ENCODE peak calls at places on chromosomes 6 and 20, in seven cellular contexts. M is HCT116; Q is SHP77; Z is NAMALWA; H is fibroblast of the conjunctiva; P is stimulated activated CD4-positive, alpha-beta T cell treated with anti-CD3 and anti-CD28 coated beads, Interleukin-15, amount 100 ng/mL, for 48 hours; G is midbrain. X is an unnamed sample.

GRCh38 chr20:34579936-34580587 is 21.5 kb downstream of the MAP1LC3A start:
- DNase-seq in M (no peak), Q (no peak), Z (peak), H (no peak), P (no peak), G (peak), X (peak)

GRCh38 chr6:31915351-31915750 is 12.2 kb upstream of the C2 start:
- DNase-seq in M (no peak), Q (no peak), Z (no peak), H (no peak), P (no peak), G (no peak), X (no peak)

GRCh38 chr6:2502096-2502997 is 248.4 kb downstream of the MYLK4 start:
- DNase-seq in M (no peak), Q (peak), Z (no peak), H (peak), P (no peak), G (no peak), X (no peak)

GRCh38 chr20:57180385-57180784 is 86.1 kb downstream of the BMP7 start:
- DNase-seq in M (no peak), Q (no peak), Z (no peak), H (no peak), P (no peak), G (no peak), X (no peak)

GRCh38 chr6:135147637-135148592 is 33.2 kb upstream of the MYB start:
- DNase-seq in M (no peak), Q (no peak), Z (no peak), H (no peak), P (no peak), G (no peak), X (no peak)

GRCh38 chr6:91447086-91447485 is 860.2 kb upstream of the MAP3K7 start:
- DNase-seq in M (no peak), Q (no peak), Z (no peak), H (no peak), P (no peak), G (no peak), X (no peak)

GRCh38 chr6:136095961-136096360 is 154.2 kb downstream of the MTFR2 start:
- DNase-seq in M (no peak), Q (no peak), Z (no peak), H (peak), P (no peak), G (peak), X (no peak)

GRCh38 chr6:104710543-104711335 is 149.0 kb downstream of the HACE1 start:
- DNase-seq in M (no peak), Q (peak), Z (no peak), H (no peak), P (no peak), G (no peak), X (no peak)

GRCh38 chr20:33803921-33804337 is 7.2 kb upstream of the CHMP4B start:
- DNase-seq in M (no peak), Q (no peak), Z (no peak), H (peak), P (no peak), G (no peak), X (no peak)

GRCh38 chr6:134289204-134289575 is 28.7 kb downstream of the SGK1 start:
- DNase-seq in M (no peak), Q (no peak), Z (no peak), H (no peak), P (no peak), G (no peak), X (no peak)

GRCh38 chr20:45405566-45406259 is 2.4 kb upstream of the DBNDD2 start:
- DNase-seq in M (no peak), Q (no peak), Z (no peak), H (no peak), P (no peak), G (no peak), X (no peak)

GRCh38 chr20:46704714-46705377 is 4.6 kb upstream of the SLC2A10 start:
- DNase-seq in M (no peak), Q (no peak), Z (no peak), H (peak), P (no peak), G (no peak), X (no peak)

GRCh38 chr6:45838486-45838885 is 177.2 kb downstream of the CLIC5 start:
- DNase-seq in M (no peak), Q (no peak), Z (no peak), H (no peak), P (no peak), G (no peak), X (no peak)

GRCh38 chr6:33837971-33838665 is 34.3 kb upstream of the MLN start:
- DNase-seq in M (no peak), Q (no peak), Z (no peak), H (no peak), P (no peak), G (no peak), X (no peak)

GRCh38 chr20:44807051-44807683 is 3.2 kb downstream of the RIMS4 start:
- DNase-seq in M (no peak), Q (no peak), Z (no peak), H (no peak), P (no peak), G (no peak), X (no peak)

GRCh38 chr6:168368063-168368835 is 48.7 kb upstream of the DACT2 start:
- DNase-seq in M (no peak), Q (no peak), Z (no peak), H (no peak), P (no peak), G (no peak), X (no peak)

GRCh38 chr6:146850238-146850896 is 251.6 kb downstream of the ADGB start:
- DNase-seq in M (no peak), Q (no peak), Z (no peak), H (no peak), P (no peak), G (no peak), X (no peak)

GRCh38 chr6:34576286-34576955 is 20.3 kb upstream of the SPDEF start:
- DNase-seq in M (no peak), Q (no peak), Z (no peak), H (no peak), P (no peak), G (no peak), X (no peak)

GRCh38 chr6:41428995-41429417 is 93.6 kb downstream of the NCR2 start:
- DNase-seq in M (no peak), Q (no peak), Z (no peak), H (no peak), P (peak), G (no peak), X (no peak)

GRCh38 chr20:20405619-20406018 is 37.7 kb downstream of the INSM1 start:
- DNase-seq in M (no peak), Q (no peak), Z (no peak), H (no peak), P (no peak), G (no peak), X (no peak)

GRCh38 chr20:54250691-54251090 is 42.8 kb downstream of the PFDN4 start:
- DNase-seq in M (no peak), Q (no peak), Z (no peak), H (no peak), P (no peak), G (no peak), X (no peak)

GRCh38 chr6:45448417-45449389 is 71.0 kb upstream of the SUPT3H start:
- DNase-seq in M (no peak), Q (no peak), Z (no peak), H (no peak), P (no peak), G (no peak), X (no peak)

GRCh38 chr20:50267041-50267865 is 76.6 kb downstream of the CEBPB start:
- DNase-seq in M (peak), Q (peak), Z (no peak), H (peak), P (no peak), G (no peak), X (no peak)

GRCh38 chr20:58310291-58310782 is 822 bp downstream of the RAB22A start:
- DNase-seq in M (no peak), Q (no peak), Z (peak), H (no peak), P (no peak), G (no peak), X (no peak)

GRCh38 chr20:17873410-17874270 is 95.0 kb downstream of the SNX5 start:
- DNase-seq in M (peak), Q (peak), Z (no peak), H (peak), P (no peak), G (no peak), X (no peak)

GRCh38 chr6:107244742-107245470 is 129.6 kb upstream of the BEND3 start:
- DNase-seq in M (no peak), Q (no peak), Z (no peak), H (no peak), P (no peak), G (no peak), X (no peak)

GRCh38 chr6:41546866-41547798 is 951 bp downstream of the FOXP4 start:
- DNase-seq in M (no peak), Q (no peak), Z (peak), H (no peak), P (no peak), G (no peak), X (peak)

GRCh38 chr6:5446362-5447075 is 185.2 kb downstream of the FARS2 start:
- DNase-seq in M (no peak), Q (no peak), Z (no peak), H (no peak), P (no peak), G (no peak), X (no peak)

GRCh38 chr6:41497994-41498393 is 48.2 kb upstream of the FOXP4 start:
- DNase-seq in M (no peak), Q (no peak), Z (no peak), H (no peak), P (no peak), G (no peak), X (no peak)

GRCh38 chr6:30770164-30770563 is 25.8 kb upstream of the IER3 start:
- DNase-seq in M (no peak), Q (peak), Z (no peak), H (no peak), P (no peak), G (no peak), X (no peak)

GRCh38 chr6:166814386-166814785 is 142.0 kb downstream of the RNASET2 start:
- DNase-seq in M (no peak), Q (peak), Z (no peak), H (no peak), P (no peak), G (no peak), X (no peak)

GRCh38 chr20:59912609-59913008 is 20.8 kb downstream of the SYCP2 start:
- DNase-seq in M (no peak), Q (no peak), Z (peak), H (no peak), P (no peak), G (no peak), X (no peak)

GRCh38 chr6:106051241-106051640 is 34.9 kb upstream of the PRDM1 start:
- DNase-seq in M (no peak), Q (no peak), Z (no peak), H (no peak), P (no peak), G (no peak), X (no peak)